ENCODE peak calls at places on chromosomes 16 and 17, in six cellular contexts. One of them, this sample, is unnamed.

GRCh38 chr16:88317619-88317977 is 65.2 kb upstream of the ZNF469 start:
- DNase-seq in CD8-positive, alpha-beta memory T cell: no peak
- DNase-seq in pancreas: no peak
- DNase-seq in aorta: no peak
- DNase-seq in heart left ventricle: no peak
- DNase-seq in keratinocyte: no peak
- DNase-seq in this sample: no peak

GRCh38 chr16:87570938-87571867 is 31.1 kb upstream of the JPH3 start:
- DNase-seq in CD8-positive, alpha-beta memory T cell: no peak
- DNase-seq in pancreas: peak; percentile 52
- DNase-seq in aorta: peak; percentile 80
- DNase-seq in heart left ventricle: peak; percentile 66
- DNase-seq in keratinocyte: no peak
- DNase-seq in this sample: peak; percentile 83

GRCh38 chr17:76598004-76598439 is 12.4 kb upstream of the ST6GALNAC2 start:
- DNase-seq in CD8-positive, alpha-beta memory T cell: no peak
- DNase-seq in pancreas: no peak
- DNase-seq in aorta: no peak
- DNase-seq in heart left ventricle: no peak
- DNase-seq in keratinocyte: no peak
- DNase-seq in this sample: no peak

GRCh38 chr17:78828470-78829185 is 12.0 kb downstream of the USP36 start:
- DNase-seq in CD8-positive, alpha-beta memory T cell: no peak
- DNase-seq in pancreas: no peak
- DNase-seq in aorta: no peak
- DNase-seq in heart left ventricle: no peak
- DNase-seq in keratinocyte: no peak
- DNase-seq in this sample: no peak

GRCh38 chr17:7281074-7281952 is at the start of gene SLC2A4:
- DNase-seq in CD8-positive, alpha-beta memory T cell: peak; percentile 76
- DNase-seq in pancreas: peak; percentile 90
- DNase-seq in aorta: peak; percentile 95
- DNase-seq in heart left ventricle: peak; percentile 97
- DNase-seq in keratinocyte: peak; percentile 87
- DNase-seq in this sample: peak; percentile 94

GRCh38 chr17:8807070-8807550 is 7.9 kb upstream of the MFSD6L start:
- DNase-seq in CD8-positive, alpha-beta memory T cell: no peak
- DNase-seq in pancreas: no peak
- DNase-seq in aorta: no peak
- DNase-seq in heart left ventricle: no peak
- DNase-seq in keratinocyte: no peak
- DNase-seq in this sample: no peak

GRCh38 chr16:31452631-31453106 is 6.6 kb upstream of the ARMC5 start:
- DNase-seq in CD8-positive, alpha-beta memory T cell: no peak
- DNase-seq in pancreas: no peak
- DNase-seq in aorta: no peak
- DNase-seq in heart left ventricle: no peak
- DNase-seq in keratinocyte: no peak
- DNase-seq in this sample: no peak

GRCh38 chr17:13638855-13639458 is 37.2 kb upstream of the HS3ST3A1 start:
- DNase-seq in CD8-positive, alpha-beta memory T cell: no peak
- DNase-seq in pancreas: peak; percentile 11
- DNase-seq in aorta: peak; percentile 50
- DNase-seq in heart left ventricle: no peak
- DNase-seq in keratinocyte: no peak
- DNase-seq in this sample: no peak

GRCh38 chr17:32693135-32693897 is 183.6 kb downstream of the MYO1D start:
- DNase-seq in CD8-positive, alpha-beta memory T cell: no peak
- DNase-seq in pancreas: no peak
- DNase-seq in aorta: no peak
- DNase-seq in heart left ventricle: no peak
- DNase-seq in keratinocyte: no peak
- DNase-seq in this sample: no peak

GRCh38 chr16:64657316-64658011 is 464.4 kb downstream of the CDH11 start:
- DNase-seq in CD8-positive, alpha-beta memory T cell: no peak
- DNase-seq in pancreas: no peak
- DNase-seq in aorta: no peak
- DNase-seq in heart left ventricle: no peak
- DNase-seq in keratinocyte: no peak
- DNase-seq in this sample: no peak

GRCh38 chr16:73433493-73434307 is 385.8 kb upstream of the ZFHX3 start:
- DNase-seq in CD8-positive, alpha-beta memory T cell: no peak
- DNase-seq in pancreas: no peak
- DNase-seq in aorta: no peak
- DNase-seq in heart left ventricle: no peak
- DNase-seq in keratinocyte: no peak
- DNase-seq in this sample: no peak

GRCh38 chr17:77420476-77420803 is 279.7 kb downstream of the SEC14L1 start:
- DNase-seq in CD8-positive, alpha-beta memory T cell: no peak
- DNase-seq in pancreas: no peak
- DNase-seq in aorta: no peak
- DNase-seq in heart left ventricle: no peak
- DNase-seq in keratinocyte: no peak
- DNase-seq in this sample: no peak

GRCh38 chr16:25419681-25420080 is 162.0 kb upstream of the ZKSCAN2 start:
- DNase-seq in CD8-positive, alpha-beta memory T cell: no peak
- DNase-seq in pancreas: no peak
- DNase-seq in aorta: no peak
- DNase-seq in heart left ventricle: no peak
- DNase-seq in keratinocyte: no peak
- DNase-seq in this sample: no peak

GRCh38 chr17:31582151-31582907 is 190.9 kb downstream of the RAB11FIP4 start:
- DNase-seq in CD8-positive, alpha-beta memory T cell: no peak
- DNase-seq in pancreas: no peak
- DNase-seq in aorta: peak; percentile 92
- DNase-seq in heart left ventricle: peak; percentile 75
- DNase-seq in keratinocyte: no peak
- DNase-seq in this sample: peak; percentile 79

GRCh38 chr17:35801583-35802224 is 6.3 kb upstream of the MMP28 start:
- DNase-seq in CD8-positive, alpha-beta memory T cell: peak; percentile 38
- DNase-seq in pancreas: no peak
- DNase-seq in aorta: peak; percentile 88
- DNase-seq in heart left ventricle: peak; percentile 88
- DNase-seq in keratinocyte: no peak
- DNase-seq in this sample: peak; percentile 87

GRCh38 chr17:29253037-29253436 is 6.4 kb downstream of the CRYBA1 start:
- DNase-seq in CD8-positive, alpha-beta memory T cell: no peak
- DNase-seq in pancreas: no peak
- DNase-seq in aorta: no peak
- DNase-seq in heart left ventricle: no peak
- DNase-seq in keratinocyte: no peak
- DNase-seq in this sample: no peak

GRCh38 chr16:73743665-73744496 is 552.7 kb upstream of the PSMD7 start:
- DNase-seq in CD8-positive, alpha-beta memory T cell: no peak
- DNase-seq in pancreas: no peak
- DNase-seq in aorta: no peak
- DNase-seq in heart left ventricle: no peak
- DNase-seq in keratinocyte: no peak
- DNase-seq in this sample: no peak

GRCh38 chr16:50925758-50926357 is 184.0 kb downstream of the CYLD start:
- DNase-seq in CD8-positive, alpha-beta memory T cell: no peak
- DNase-seq in pancreas: no peak
- DNase-seq in aorta: no peak
- DNase-seq in heart left ventricle: no peak
- DNase-seq in keratinocyte: peak; percentile 59
- DNase-seq in this sample: no peak

GRCh38 chr16:78244131-78244899 is 144.9 kb downstream of the WWOX start:
- DNase-seq in CD8-positive, alpha-beta memory T cell: no peak
- DNase-seq in pancreas: no peak
- DNase-seq in aorta: no peak
- DNase-seq in heart left ventricle: no peak
- DNase-seq in keratinocyte: no peak
- DNase-seq in this sample: no peak

GRCh38 chr16:19555938-19556778 is 655 bp downstream of the VPS35L start:
- DNase-seq in CD8-positive, alpha-beta memory T cell: peak; percentile 18
- DNase-seq in pancreas: peak; percentile 7
- DNase-seq in aorta: no peak
- DNase-seq in heart left ventricle: no peak
- DNase-seq in keratinocyte: peak; percentile 23
- DNase-seq in this sample: no peak

GRCh38 chr16:22659933-22660332 is 149.2 kb downstream of the NPIPB5 start:
- DNase-seq in CD8-positive, alpha-beta memory T cell: no peak
- DNase-seq in pancreas: no peak
- DNase-seq in aorta: no peak
- DNase-seq in heart left ventricle: no peak
- DNase-seq in keratinocyte: no peak
- DNase-seq in this sample: no peak

GRCh38 chr16:31532120-31532519 is 4.4 kb downstream of the AHSP start:
- DNase-seq in CD8-positive, alpha-beta memory T cell: no peak
- DNase-seq in pancreas: no peak
- DNase-seq in aorta: no peak
- DNase-seq in heart left ventricle: no peak
- DNase-seq in keratinocyte: no peak
- DNase-seq in this sample: no peak

GRCh38 chr17:4329838-4330237 is 36.6 kb downstream of the UBE2G1 start:
- DNase-seq in CD8-positive, alpha-beta memory T cell: no peak
- DNase-seq in pancreas: no peak
- DNase-seq in aorta: no peak
- DNase-seq in heart left ventricle: no peak
- DNase-seq in keratinocyte: peak; percentile 98
- DNase-seq in this sample: no peak

GRCh38 chr17:16941072-16941641 is 30.8 kb downstream of the TNFRSF13B start:
- DNase-seq in CD8-positive, alpha-beta memory T cell: no peak
- DNase-seq in pancreas: no peak
- DNase-seq in aorta: peak; percentile 26
- DNase-seq in heart left ventricle: no peak
- DNase-seq in keratinocyte: no peak
- DNase-seq in this sample: no peak

GRCh38 chr16:2474877-2475412 is at the start of gene TBC1D24:
- DNase-seq in CD8-positive, alpha-beta memory T cell: peak; percentile 74
- DNase-seq in pancreas: peak; percentile 87
- DNase-seq in aorta: peak; percentile 91
- DNase-seq in heart left ventricle: peak; percentile 90
- DNase-seq in keratinocyte: no peak
- DNase-seq in this sample: peak; percentile 80

GRCh38 chr16:11597268-11597690 is 10.6 kb upstream of the LITAF start:
- DNase-seq in CD8-positive, alpha-beta memory T cell: no peak
- DNase-seq in pancreas: no peak
- DNase-seq in aorta: peak; percentile 70
- DNase-seq in heart left ventricle: no peak
- DNase-seq in keratinocyte: no peak
- DNase-seq in this sample: no peak

GRCh38 chr16:49661465-49662187 is 194.3 kb downstream of the ZNF423 start:
- DNase-seq in CD8-positive, alpha-beta memory T cell: no peak
- DNase-seq in pancreas: no peak
- DNase-seq in aorta: no peak
- DNase-seq in heart left ventricle: no peak
- DNase-seq in keratinocyte: no peak
- DNase-seq in this sample: no peak

GRCh38 chr17:60680754-60681153 is 3.1 kb downstream of the BCAS3 start:
- DNase-seq in CD8-positive, alpha-beta memory T cell: no peak
- DNase-seq in pancreas: no peak
- DNase-seq in aorta: no peak
- DNase-seq in heart left ventricle: no peak
- DNase-seq in keratinocyte: no peak
- DNase-seq in this sample: no peak

GRCh38 chr17:79627184-79627765 is 16.4 kb upstream of the RBFOX3 start:
- DNase-seq in CD8-positive, alpha-beta memory T cell: no peak
- DNase-seq in pancreas: no peak
- DNase-seq in aorta: peak; percentile 28
- DNase-seq in heart left ventricle: no peak
- DNase-seq in keratinocyte: no peak
- DNase-seq in this sample: no peak

GRCh38 chr17:65463242-65463641 is 98.2 kb downstream of the AXIN2 start:
- DNase-seq in CD8-positive, alpha-beta memory T cell: no peak
- DNase-seq in pancreas: no peak
- DNase-seq in aorta: peak; percentile 78
- DNase-seq in heart left ventricle: peak; percentile 90
- DNase-seq in keratinocyte: no peak
- DNase-seq in this sample: peak; percentile 95
- H3K4me3 ChIP-seq in CD8-positive, alpha-beta memory T cell: no peak overlapping the region
- H3K4me3 ChIP-seq in pancreas: no peak overlapping the region
- H3K4me3 ChIP-seq in aorta: no peak overlapping the region
- H3K4me3 ChIP-seq in heart left ventricle: no peak overlapping the region
- H3K4me3 ChIP-seq in keratinocyte: no peak overlapping the region
- H3K4me3 ChIP-seq in this sample: no peak overlapping the region

GRCh38 chr17:1713160-1713877 is 3.1 kb upstream of the TLCD2 start:
- DNase-seq in CD8-positive, alpha-beta memory T cell: no peak
- DNase-seq in pancreas: no peak
- DNase-seq in aorta: no peak
- DNase-seq in heart left ventricle: no peak
- DNase-seq in keratinocyte: no peak
- DNase-seq in this sample: no peak
- H3K27ac ChIP-seq in CD8-positive, alpha-beta memory T cell: peak overlapping the region; percentile 51
- H3K27ac ChIP-seq in pancreas: peak overlapping the region; percentile 70
- H3K27ac ChIP-seq in aorta: no peak overlapping the region
- H3K27ac ChIP-seq in heart left ventricle: peak overlapping the region; percentile 100
- H3K27ac ChIP-seq in keratinocyte: no peak overlapping the region
- H3K27ac ChIP-seq in this sample: peak overlapping the region; percentile 100

DNA sequence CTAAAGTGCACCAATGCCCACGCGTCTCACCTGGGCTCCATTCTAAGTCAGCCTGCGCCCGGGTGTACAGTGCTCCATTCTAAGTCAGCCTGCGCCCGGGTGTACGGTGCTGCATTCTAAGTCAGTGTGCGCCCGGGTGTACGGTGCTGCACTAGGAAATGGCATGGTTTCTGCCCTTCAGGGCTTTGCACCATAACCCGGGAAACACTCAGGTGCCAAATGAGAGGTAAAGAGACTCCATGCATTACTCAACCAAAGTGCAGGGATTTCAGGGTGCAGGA is 29.2 kb upstream of the FASN start:
- DNase-seq in CD8-positive, alpha-beta memory T cell: no peak
- DNase-seq in pancreas: no peak
- DNase-seq in aorta: no peak
- DNase-seq in heart left ventricle: no peak
- DNase-seq in keratinocyte: no peak
- DNase-seq in this sample: no peak
- H3K4me1 ChIP-seq in CD8-positive, alpha-beta memory T cell: peaks cover 74% of the 10 kb centered on the region
- H3K4me1 ChIP-seq in pancreas: no peaks in the 10 kb centered on the region
- H3K4me1 ChIP-seq in aorta: no peaks in the 10 kb centered on the region
- H3K4me1 ChIP-seq in heart left ventricle: no peaks in the 10 kb centered on the region
- H3K4me1 ChIP-seq in keratinocyte: no peaks in the 10 kb centered on the region
- H3K4me1 ChIP-seq in this sample: no peaks in the 10 kb centered on the region

GRCh38 chr16:17327671-17328335 is 143.0 kb downstream of the XYLT1 start:
- DNase-seq in CD8-positive, alpha-beta memory T cell: no peak
- DNase-seq in pancreas: no peak
- DNase-seq in aorta: no peak
- DNase-seq in heart left ventricle: no peak
- DNase-seq in keratinocyte: no peak
- DNase-seq in this sample: no peak
- H3K4me3 ChIP-seq in CD8-positive, alpha-beta memory T cell: no peak overlapping the region
- H3K4me3 ChIP-seq in pancreas: no peak overlapping the region
- H3K4me3 ChIP-seq in aorta: no peak overlapping the region
- H3K4me3 ChIP-seq in heart left ventricle: no peak overlapping the region
- H3K4me3 ChIP-seq in keratinocyte: no peak overlapping the region
- H3K4me3 ChIP-seq in this sample: no peak overlapping the region

GRCh38 chr17:64331366-64331765 is 59.3 kb downstream of the PECAM1 start:
- DNase-seq in CD8-positive, alpha-beta memory T cell: no peak
- DNase-seq in pancreas: no peak
- DNase-seq in aorta: no peak
- DNase-seq in heart left ventricle: peak; percentile 20
- DNase-seq in keratinocyte: no peak
- DNase-seq in this sample: no peak
- H3K27ac ChIP-seq in CD8-positive, alpha-beta memory T cell: no peak overlapping the region
- H3K27ac ChIP-seq in pancreas: no peak overlapping the region
- H3K27ac ChIP-seq in aorta: no peak overlapping the region
- H3K27ac ChIP-seq in heart left ventricle: peak overlapping the region; percentile 87
- H3K27ac ChIP-seq in keratinocyte: no peak overlapping the region
- H3K27ac ChIP-seq in this sample: peak overlapping the region; percentile 66

GRCh38 chr16:85954927-85955539 is 56.1 kb downstream of the IRF8 start:
- DNase-seq in CD8-positive, alpha-beta memory T cell: no peak
- DNase-seq in pancreas: no peak
- DNase-seq in aorta: no peak
- DNase-seq in heart left ventricle: peak; percentile 4
- DNase-seq in keratinocyte: no peak
- DNase-seq in this sample: no peak
- H3K4me1 ChIP-seq in CD8-positive, alpha-beta memory T cell: no peaks in the 10 kb centered on the region
- H3K4me1 ChIP-seq in pancreas: no peaks in the 10 kb centered on the region
- H3K4me1 ChIP-seq in aorta: no peaks in the 10 kb centered on the region
- H3K4me1 ChIP-seq in heart left ventricle: no peaks in the 10 kb centered on the region
- H3K4me1 ChIP-seq in keratinocyte: no peaks in the 10 kb centered on the region
- H3K4me1 ChIP-seq in this sample: no peaks in the 10 kb centered on the region

GRCh38 chr17:57761887-57762286 is 16.8 kb upstream of the CCDC182 start:
- DNase-seq in CD8-positive, alpha-beta memory T cell: no peak
- DNase-seq in pancreas: no peak
- DNase-seq in aorta: no peak
- DNase-seq in heart left ventricle: no peak
- DNase-seq in keratinocyte: no peak
- DNase-seq in this sample: no peak
- H3K4me3 ChIP-seq in CD8-positive, alpha-beta memory T cell: no peak overlapping the region
- H3K4me3 ChIP-seq in pancreas: no peak overlapping the region
- H3K4me3 ChIP-seq in aorta: no peak overlapping the region
- H3K4me3 ChIP-seq in heart left ventricle: no peak overlapping the region
- H3K4me3 ChIP-seq in keratinocyte: no peak overlapping the region
- H3K4me3 ChIP-seq in this sample: no peak overlapping the region